ENCODE peak calls at places on chromosomes 3 and 15, in ten cellular contexts. W is bronchial epithelial cell, H is skeletal muscle cell, C is ovary, N is OCI-LY7, S is AG10803, I is mesendoderm, M is left ventricle myocardium inferior, P is adipocyte, Q is GM12865. Z is an unnamed sample.

GRCh38 chr3:49470714-49471420 is 800 bp downstream of the DAG1 start:
- DNase-seq in W (peak; percentile 35), H (no peak), C (no peak), N (peak; percentile 38), S (no peak), I (peak; percentile 8), M (no peak), P (peak; percentile 55), Q (no peak), Z (no peak)

GRCh38 chr15:65099336-65099735 is 15.7 kb downstream of the UBAP1L start:
- DNase-seq in W (no peak), H (no peak), C (no peak), N (no peak), S (no peak), I (no peak), M (no peak), P (no peak), Q (no peak), Z (no peak)

GRCh38 chr3:45666729-45667440 is 22.3 kb upstream of the SACM1L start:
- DNase-seq in W (no peak), H (no peak), C (no peak), N (no peak), S (peak; percentile 61), I (no peak), M (peak; percentile 60), P (peak; percentile 53), Q (no peak), Z (no peak)

GRCh38 chr3:116226245-116226644 is 219.0 kb downstream of the LSAMP start:
- DNase-seq in W (no peak), H (no peak), C (no peak), N (no peak), S (no peak), I (no peak), M (no peak), P (no peak), Q (no peak), Z (no peak)

GRCh38 chr3:24004171-24004938 is 59.3 kb downstream of the NR1D2 start:
- DNase-seq in W (peak; percentile 94), H (no peak), C (no peak), N (no peak), S (no peak), I (no peak), M (no peak), P (no peak), Q (peak; percentile 69), Z (no peak)

GRCh38 chr15:48644498-48644826 is 1.0 kb downstream of the FBN1 start:
- DNase-seq in W (no peak), H (no peak), C (peak; percentile 40), N (no peak), S (no peak), I (peak; percentile 47), M (peak; percentile 51), P (no peak), Q (no peak), Z (no peak)

GRCh38 chr3:14425574-14426304 is 23.3 kb downstream of the SLC6A6 start:
- DNase-seq in W (peak; percentile 36), H (no peak), C (no peak), N (peak; percentile 55), S (no peak), I (no peak), M (no peak), P (no peak), Q (peak; percentile 84), Z (no peak)

GRCh38 chr3:58333206-58334012 is 717 bp downstream of the PXK start:
- DNase-seq in W (no peak), H (no peak), C (peak; percentile 39), N (peak; percentile 75), S (peak; percentile 23), I (peak; percentile 43), M (no peak), P (peak; percentile 56), Q (peak; percentile 54), Z (no peak)

GRCh38 chr3:48233542-48233941 is 7.4 kb upstream of the ZNF589 start:
- DNase-seq in W (no peak), H (no peak), C (no peak), N (no peak), S (no peak), I (no peak), M (no peak), P (no peak), Q (no peak), Z (no peak)

GRCh38 chr3:157279237-157279636 is 119.3 kb upstream of the CCNL1 start:
- DNase-seq in W (no peak), H (no peak), C (no peak), N (no peak), S (no peak), I (no peak), M (no peak), P (no peak), Q (no peak), Z (no peak)
- H3K4me3 ChIP-seq in W (no peak overlapping the region), H (no peak overlapping the region), C (no peak overlapping the region), N (no peak overlapping the region), S (no peak overlapping the region), I (no peak overlapping the region), M (no peak overlapping the region), P (no peak overlapping the region), Q (no peak overlapping the region), Z (no peak overlapping the region)

DNA sequence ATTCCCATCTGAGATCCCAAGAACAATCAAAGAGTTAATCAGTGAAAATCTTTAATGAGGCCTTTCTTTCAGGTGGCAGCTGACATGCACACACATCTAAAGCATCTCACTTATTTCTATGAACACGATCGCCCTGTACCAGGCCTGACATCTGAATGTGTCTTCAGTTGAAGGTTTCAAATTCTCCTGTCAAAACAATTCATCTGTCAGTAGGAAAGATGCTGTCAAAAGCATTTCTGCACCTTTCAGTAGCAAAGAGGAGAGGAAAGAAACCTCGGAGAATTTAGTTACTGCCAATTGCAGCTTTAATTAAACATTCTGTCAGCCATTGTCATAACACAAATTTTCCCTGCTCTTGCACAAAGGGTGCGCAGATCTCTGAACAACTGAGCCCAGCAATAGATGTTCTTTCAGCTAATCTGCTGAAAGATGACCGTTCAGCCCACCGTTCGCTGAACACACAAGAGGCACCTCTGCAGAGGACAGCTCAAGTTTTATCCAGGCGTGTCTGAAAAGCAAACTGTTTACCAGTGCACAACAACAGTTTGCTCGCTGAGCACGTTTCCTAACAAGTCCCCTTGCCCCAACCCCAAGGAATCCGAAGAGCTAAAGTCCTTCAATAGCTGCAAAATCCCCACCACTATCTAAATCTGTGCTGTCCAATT is 34.1 kb downstream of the LRIG1 start:
- DNase-seq in W (no peak), H (no peak), C (no peak), N (no peak), S (no peak), I (no peak), M (no peak), P (no peak), Q (no peak), Z (no peak)
- H3K4me3 ChIP-seq in W (no peak overlapping the region), H (no peak overlapping the region), C (no peak overlapping the region), N (no peak overlapping the region), S (no peak overlapping the region), I (no peak overlapping the region), M (no peak overlapping the region), P (no peak overlapping the region), Q (no peak overlapping the region), Z (no peak overlapping the region)

GRCh38 chr3:13219077-13219901 is 146.1 kb upstream of the IQSEC1 start:
- DNase-seq in W (no peak), H (no peak), C (no peak), N (no peak), S (no peak), I (no peak), M (no peak), P (no peak), Q (no peak), Z (no peak)

GRCh38 chr3:13217736-13218540 is 144.7 kb upstream of the IQSEC1 start:
- DNase-seq in W (peak; percentile 90), H (no peak), C (no peak), N (no peak), S (peak; percentile 8), I (peak; percentile 67), M (no peak), P (no peak), Q (no peak), Z (no peak)

GRCh38 chr3:13217253-13217652 is 144.0 kb upstream of the IQSEC1 start:
- DNase-seq in W (no peak), H (no peak), C (no peak), N (no peak), S (no peak), I (no peak), M (no peak), P (no peak), Q (no peak), Z (no peak)

GRCh38 chr3:13219902-13220296 is 146.7 kb upstream of the IQSEC1 start:
- DNase-seq in W (no peak), H (no peak), C (no peak), N (no peak), S (no peak), I (no peak), M (no peak), P (no peak), Q (no peak), Z (no peak)

GRCh38 chr3:13218541-13218908 is 145.3 kb upstream of the IQSEC1 start:
- DNase-seq in W (no peak), H (no peak), C (no peak), N (no peak), S (no peak), I (no peak), M (no peak), P (no peak), Q (no peak), Z (no peak)
- H3K4me3 ChIP-seq in W (no peak overlapping the region), H (no peak overlapping the region), C (no peak overlapping the region), N (no peak overlapping the region), S (no peak overlapping the region), I (no peak overlapping the region), M (no peak overlapping the region), P (no peak overlapping the region), Q (no peak overlapping the region), Z (no peak overlapping the region)

GRCh38 chr15:93072440-93073394 is 16.3 kb downstream of the RGMA start:
- DNase-seq in W (peak; percentile 21), H (peak; percentile 13), C (peak; percentile 90), N (no peak), S (peak; percentile 60), I (peak; percentile 79), M (peak; percentile 89), P (peak; percentile 96), Q (no peak), Z (no peak)
- H3K4me3 ChIP-seq in W (peak overlapping the region; percentile 46), H (peak overlapping the region; percentile 67), C (peak overlapping the region; percentile 77), N (no peak overlapping the region), S (peak overlapping the region; percentile 73), I (peak overlapping the region; percentile 82), M (peak overlapping the region; percentile 84), P (peak overlapping the region; percentile 91), Q (no peak overlapping the region), Z (peak overlapping the region; percentile 72)